ENCODE peak calls at places on chromosomes 4 and X, in four cellular contexts. J is AG09319, Y is posterior vena cava, B is EL. C is an unnamed sample.
A peak's percentile ranks its signal among the peaks of the same experiment; 100 is the strongest.

GRCh38 chrX:107272431-107272921 is 66.1 kb downstream of the DNAAF6 start:
- DNase-seq in J (no peak), Y (no peak), B (no peak), C (no peak)

GRCh38 chr4:128812360-128812958 is 3.0 kb downstream of the JADE1 start:
- DNase-seq in J (no peak), Y (no peak), B (peak; percentile 79), C (no peak)

GRCh38 chrX:1610166-1610565 is 4.7 kb upstream of the ASMT start:
- DNase-seq in J (no peak), Y (no peak), B (no peak), C (no peak)

GRCh38 chr4:105399535-105400161 is 74.2 kb downstream of the PPA2 start:
- DNase-seq in J (peak; percentile 37), Y (no peak), B (peak; percentile 87), C (no peak)

GRCh38 chrX:80602017-80602765 is 181.9 kb downstream of the TENT5D start:
- DNase-seq in J (no peak), Y (no peak), B (no peak), C (no peak)

GRCh38 chr4:151434183-151434860 is 25.3 kb downstream of the FHIP1A start:
- DNase-seq in J (peak; percentile 44), Y (no peak), B (peak; percentile 72), C (no peak)

GRCh38 chrX:53483838-53484420 is 49.8 kb upstream of the HSD17B10 start:
- DNase-seq in J (no peak), Y (no peak), B (peak; percentile 16), C (no peak)

GRCh38 chrX:47514553-47515235 is 31.7 kb upstream of the ZNF41 start:
- DNase-seq in J (no peak), Y (no peak), B (peak; percentile 69), C (no peak)

GRCh38 chrX:110420771-110421498 is 62.3 kb downstream of the RTL9 start:
- DNase-seq in J (no peak), Y (no peak), B (peak; percentile 31), C (no peak)

GRCh38 chr4:152565338-152565737 is 29.4 kb upstream of the FBXW7 start:
- DNase-seq in J (no peak), Y (no peak), B (no peak), C (no peak)

GRCh38 chrX:23819385-23820234 is 36.6 kb downstream of the SAT1 start:
- DNase-seq in J (no peak), Y (no peak), B (peak; percentile 10), C (no peak)

C was measured in activated B cell treated with CpG ODN at 0.5 μM for 24 hours.